ENCODE peak calls at places on chromosomes 16 and 17, in ten cellular contexts. K, Z, Q, I, N, J, L, H, G and P are unnamed samples.

GRCh38 chr17:27247071-27247957 is 46.6 kb upstream of the WSB1 start:
- DNase-seq in K (peak; percentile 43), Z (peak; percentile 95), Q (no peak), I (peak; percentile 76), N (peak; percentile 36), J (no peak), L (peak; percentile 76), H (no peak), G (peak; percentile 46), P (no peak)

GRCh38 chr16:24826817-24827566 is 18.8 kb upstream of the SLC5A11 start:
- DNase-seq in K (no peak), Z (no peak), Q (no peak), I (no peak), N (no peak), J (no peak), L (no peak), H (no peak), G (no peak), P (no peak)

GRCh38 chr16:85289760-85290625 is 177.7 kb upstream of the CIBAR2 start:
- DNase-seq in K (no peak), Z (no peak), Q (no peak), I (no peak), N (no peak), J (no peak), L (no peak), H (no peak), G (no peak), P (no peak)

GRCh38 chr17:47279062-47279801 is 25.6 kb downstream of the ITGB3 start:
- DNase-seq in K (peak; percentile 90), Z (peak; percentile 24), Q (no peak), I (peak; percentile 73), N (peak; percentile 62), J (no peak), L (peak; percentile 82), H (no peak), G (no peak), P (no peak)

GRCh38 chr17:36703860-36704266 is 102.5 kb downstream of the MRM1 start:
- DNase-seq in K (no peak), Z (peak; percentile 22), Q (no peak), I (no peak), N (no peak), J (peak; percentile 91), L (peak; percentile 17), H (peak; percentile 34), G (peak; percentile 29), P (peak; percentile 54)

GRCh38 chr16:11029948-11030347 is 85.6 kb downstream of the CLEC16A start:
- DNase-seq in K (peak; percentile 54), Z (no peak), Q (no peak), I (no peak), N (no peak), J (no peak), L (no peak), H (no peak), G (no peak), P (no peak)

GRCh38 chr16:67531247-67531646 is 2.6 kb downstream of the RIPOR1 start:
- DNase-seq in K (no peak), Z (no peak), Q (no peak), I (no peak), N (no peak), J (no peak), L (peak; percentile 45), H (no peak), G (no peak), P (no peak)

GRCh38 chr16:2962334-2963073 is 1.6 kb upstream of the KREMEN2 start:
- DNase-seq in K (no peak), Z (no peak), Q (peak; percentile 56), I (no peak), N (no peak), J (peak; percentile 51), L (no peak), H (no peak), G (no peak), P (no peak)

GRCh38 chr17:21249911-21250703 is 3.1 kb downstream of the NATD1 start:
- DNase-seq in K (no peak), Z (no peak), Q (no peak), I (no peak), N (no peak), J (no peak), L (no peak), H (no peak), G (no peak), P (no peak)
- H3K27ac ChIP-seq in K (no peak overlapping the region), Z (no peak overlapping the region), Q (no peak overlapping the region), I (no peak overlapping the region), N (no peak overlapping the region), J (no peak overlapping the region), L (no peak overlapping the region), H (no peak overlapping the region), G (no peak overlapping the region), P (no peak overlapping the region)

DNA sequence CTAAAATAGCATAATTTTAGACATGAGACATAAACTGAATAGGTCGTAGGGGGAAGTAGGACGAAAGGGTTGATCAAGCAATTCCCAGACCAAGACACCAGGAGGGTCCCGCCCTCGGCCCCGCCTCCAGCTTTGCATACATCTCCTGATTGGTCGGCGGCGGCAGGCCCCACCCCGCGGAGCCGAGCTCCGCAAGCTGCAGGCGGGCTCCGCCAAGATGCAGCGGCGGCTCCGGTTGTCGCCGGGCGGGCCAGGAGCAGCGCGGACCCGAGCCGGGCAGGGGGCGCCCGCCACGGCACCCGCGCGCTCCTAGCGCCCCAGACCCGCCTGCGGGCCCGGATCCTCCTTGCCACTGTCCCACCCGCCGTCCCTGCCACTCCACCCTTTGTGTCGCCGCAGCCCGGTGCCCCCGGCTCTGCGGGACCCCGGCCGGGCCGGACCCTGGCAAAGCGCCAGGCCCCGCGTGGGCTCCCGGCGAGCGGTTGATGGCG is at the start of gene CDR2L:
- DNase-seq in K (peak; percentile 75), Z (peak; percentile 94), Q (peak; percentile 96), I (peak; percentile 95), N (peak; percentile 97), J (peak; percentile 98), L (peak; percentile 96), H (peak; percentile 84), G (peak; percentile 97), P (peak; percentile 99)
- TF ChIP-seq CTCF in K (no peak), Z (no peak), Q (no peak), I (no peak), N (no peak), J (no peak), L (no peak), H (no peak), G (no peak), P (no peak)

DNA sequence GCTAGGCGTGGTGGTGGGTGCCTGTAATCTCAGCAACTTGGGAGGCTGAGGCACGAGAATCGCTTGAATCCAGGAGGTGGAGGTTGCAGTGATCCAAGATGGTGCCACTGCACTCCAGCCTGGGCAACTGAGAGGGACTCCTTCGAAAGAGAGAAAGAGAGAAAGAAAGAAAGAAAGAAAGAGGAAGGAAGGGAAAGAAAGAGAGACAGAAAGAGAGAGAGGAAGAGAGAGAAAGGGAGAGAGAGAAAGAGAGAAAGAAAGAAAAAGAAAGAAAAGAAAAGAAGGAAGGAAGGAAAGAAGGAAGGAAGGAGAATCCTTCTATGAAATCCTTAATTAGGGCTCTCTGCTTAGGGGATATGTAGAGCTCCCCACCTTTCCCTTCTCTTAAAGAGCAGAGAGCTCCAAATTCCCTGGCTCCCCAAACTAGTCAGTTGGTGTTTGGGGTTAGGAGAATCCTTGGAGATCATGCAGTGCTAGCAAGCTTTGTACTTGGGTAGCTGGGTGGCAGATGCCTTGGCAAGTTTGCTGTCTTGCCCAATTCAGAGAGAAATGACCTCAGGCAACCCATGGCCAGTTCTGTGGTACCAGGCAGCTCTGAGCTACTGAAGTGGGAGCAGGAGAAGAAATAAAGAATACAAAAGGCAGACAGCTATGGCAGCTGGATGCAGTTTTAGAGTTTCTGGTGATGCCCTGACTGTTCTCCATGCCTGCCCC is 8.9 kb upstream of the HOXB13 start:
- DNase-seq in K (no peak), Z (no peak), Q (peak; percentile 9), I (no peak), N (no peak), J (no peak), L (no peak), H (no peak), G (no peak), P (no peak)
- H3K27ac ChIP-seq in K (no peak overlapping the region), Z (no peak overlapping the region), Q (no peak overlapping the region), I (no peak overlapping the region), N (no peak overlapping the region), J (no peak overlapping the region), L (no peak overlapping the region), H (no peak overlapping the region), G (no peak overlapping the region), P (no peak overlapping the region)

DNA sequence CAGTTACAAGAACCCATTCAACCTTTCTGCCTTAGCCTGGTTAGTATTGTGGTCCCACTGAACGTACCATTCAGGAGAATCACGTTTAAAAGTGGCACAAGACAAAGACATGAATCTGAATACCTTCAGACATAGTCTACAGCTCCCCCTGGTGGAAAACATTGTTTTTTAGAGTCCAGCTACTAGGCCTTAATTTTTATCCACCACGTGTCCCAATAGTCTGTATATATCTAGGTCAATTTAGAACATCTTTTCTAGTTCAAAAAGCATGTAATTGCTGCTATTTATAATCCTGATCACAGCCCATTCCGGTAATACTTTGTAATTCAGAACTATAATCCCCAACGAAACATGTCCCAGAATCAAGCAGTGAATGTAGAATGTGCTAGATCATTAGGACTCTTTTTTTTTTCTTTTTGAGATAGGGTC is 13.7 kb upstream of the GUCY2D start:
- DNase-seq in K (peak; percentile 67), Z (peak; percentile 89), Q (no peak), I (peak; percentile 74), N (no peak), J (no peak), L (peak; percentile 85), H (peak; percentile 42), G (peak; percentile 45), P (no peak)
- TF ChIP-seq CTCF in K (peak; percentile 65), Z (peak; percentile 87), Q (peak; percentile 84), I (peak; percentile 57), N (peak; percentile 59), J (peak; percentile 73), L (peak; percentile 78), H (peak; percentile 72), G (peak; percentile 86), P (peak; percentile 84)

GRCh38 chr17:55420776-55421178 is 858 bp downstream of the MMD start:
- DNase-seq in K (no peak), Z (no peak), Q (peak; percentile 69), I (peak; percentile 30), N (peak; percentile 23), J (no peak), L (peak; percentile 54), H (peak; percentile 15), G (peak; percentile 34), P (peak; percentile 51)
- H3K27ac ChIP-seq in K (peak overlapping the region; percentile 24), Z (peak overlapping the region; percentile 86), Q (peak overlapping the region; percentile 50), I (peak overlapping the region; percentile 92), N (peak overlapping the region; percentile 74), J (no peak overlapping the region), L (peak overlapping the region; percentile 91), H (peak overlapping the region; percentile 65), G (peak overlapping the region; percentile 84), P (peak overlapping the region; percentile 80)

DNA sequence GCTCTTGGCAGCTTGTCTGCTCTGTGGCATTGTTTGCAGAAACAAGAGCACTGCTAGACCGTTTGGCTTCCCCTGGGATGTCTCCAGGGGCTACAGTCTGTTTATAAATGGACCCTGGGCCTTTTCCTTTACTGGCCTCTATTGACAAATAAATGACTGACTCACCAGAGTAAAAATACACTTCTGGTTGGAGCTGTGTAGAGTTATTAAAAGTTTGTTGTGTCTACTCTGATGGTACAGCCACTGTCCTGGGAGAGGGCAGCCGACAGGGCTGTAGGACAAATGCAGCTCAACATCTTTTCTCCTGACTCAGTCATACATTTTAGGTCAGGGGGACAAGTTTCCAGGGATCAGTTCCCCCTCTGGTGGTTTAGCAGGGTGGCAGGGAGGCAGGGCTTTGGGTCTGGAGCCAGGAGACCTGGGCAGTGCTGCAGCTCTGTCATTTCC is 30.0 kb downstream of the FOXL1 start:
- DNase-seq in K (no peak), Z (no peak), Q (no peak), I (no peak), N (no peak), J (no peak), L (no peak), H (no peak), G (no peak), P (no peak)
- TF ChIP-seq CTCF in K (peak; percentile 24), Z (no peak), Q (no peak), I (no peak), N (no peak), J (peak; percentile 20), L (no peak), H (no peak), G (no peak), P (no peak)

GRCh38 chr17:81550285-81550684 is 1.9 kb downstream of the FAAP100 start:
- DNase-seq in K (no peak), Z (no peak), Q (no peak), I (no peak), N (no peak), J (no peak), L (no peak), H (no peak), G (no peak), P (no peak)
- H3K27ac ChIP-seq in K (no peak overlapping the region), Z (no peak overlapping the region), Q (no peak overlapping the region), I (no peak overlapping the region), N (no peak overlapping the region), J (no peak overlapping the region), L (no peak overlapping the region), H (no peak overlapping the region), G (no peak overlapping the region), P (no peak overlapping the region)